ENCODE peak calls at places on chromosome 22, in six cellular contexts. T is stimulated activated naive B cell treated with anti-CD40 and anti-IgM and Interleukin-4, amounts not matched to agents 10 μg/mL and 1 μg/mL and 100 μg/mL, for 72 hours; I is stimulated activated CD4-positive, alpha-beta T cell treated with anti-CD3 and anti-CD28 coated beads, Interleukin-4, amount 100 ng/mL, for 48 hours; D is NCI-H460; Y is A172; F is amniotic stem cell. X is an unnamed sample.

GRCh38 chr22:36010090-36010489 is 18.5 kb downstream of the RBFOX2 start:
- DNase-seq in T (no peak), I (no peak), D (no peak), Y (no peak), F (no peak), X (no peak)

GRCh38 chr22:30694638-30695350 is at the start of gene OSBP2:
- DNase-seq in T (no peak), I (no peak), D (no peak), Y (no peak), F (no peak), X (peak; percentile 21)

GRCh38 chr22:36911887-36912661 is 1.4 kb upstream of the CSF2RB start:
- DNase-seq in T (no peak), I (no peak), D (no peak), Y (no peak), F (no peak), X (no peak)

GRCh38 chr22:44691796-44692661 is 10.0 kb upstream of the PRR5 start:
- DNase-seq in T (no peak), I (no peak), D (no peak), Y (no peak), F (no peak), X (no peak)

GRCh38 chr22:39960791-39961746 is 872 bp downstream of the TMA7B start:
- DNase-seq in T (peak; percentile 68), I (peak; percentile 71), D (peak; percentile 41), Y (peak; percentile 81), F (no peak), X (peak; percentile 34)

GRCh38 chr22:37062366-37062655 is 10.8 kb downstream of the KCTD17 start:
- DNase-seq in T (no peak), I (no peak), D (no peak), Y (no peak), F (no peak), X (no peak)

GRCh38 chr22:36256474-36256873 is 3.5 kb downstream of the APOL1 start:
- DNase-seq in T (no peak), I (no peak), D (no peak), Y (no peak), F (no peak), X (no peak)

GRCh38 chr22:29691636-29692326 is 28.0 kb upstream of the CABP7 start:
- DNase-seq in T (no peak), I (no peak), D (no peak), Y (no peak), F (no peak), X (no peak)

GRCh38 chr22:26669060-26669481 is 11.7 kb downstream of the MIAT start:
- DNase-seq in T (no peak), I (no peak), D (peak; percentile 45), Y (peak; percentile 19), F (no peak), X (no peak)

GRCh38 chr22:41021039-41021654 is 70.0 kb downstream of the RBX1 start:
- DNase-seq in T (no peak), I (no peak), D (no peak), Y (no peak), F (no peak), X (no peak)

GRCh38 chr22:47987885-47988515 is 1225.5 kb downstream of the TBC1D22A start:
- DNase-seq in T (peak; percentile 31), I (no peak), D (no peak), Y (no peak), F (no peak), X (no peak)

GRCh38 chr22:49521787-49522224 is 305.9 kb downstream of the BRD1 start:
- DNase-seq in T (no peak), I (no peak), D (no peak), Y (no peak), F (no peak), X (no peak)

GRCh38 chr22:40128989-40129388 is 48.7 kb upstream of the TNRC6B start:
- DNase-seq in T (no peak), I (no peak), D (no peak), Y (no peak), F (no peak), X (no peak)

GRCh38 chr22:32413715-32414114 is 1.7 kb upstream of the RTCB start:
- DNase-seq in T (no peak), I (no peak), D (no peak), Y (no peak), F (no peak), X (no peak)

GRCh38 chr22:41410311-41410751 is 28.6 kb downstream of the TEF start:
- DNase-seq in T (no peak), I (no peak), D (no peak), Y (no peak), F (no peak), X (no peak)

GRCh38 chr22:26581769-26582168 is 8.2 kb downstream of the TPST2 start:
- DNase-seq in T (no peak), I (no peak), D (no peak), Y (no peak), F (no peak), X (no peak)

GRCh38 chr22:44437493-44438015 is 60.5 kb downstream of the RTL6 start:
- DNase-seq in T (no peak), I (no peak), D (no peak), Y (peak; percentile 18), F (no peak), X (no peak)

GRCh38 chr22:41300661-41301060 is 664 bp upstream of the ZC3H7B start:
- DNase-seq in T (no peak), I (no peak), D (no peak), Y (no peak), F (no peak), X (no peak)

GRCh38 chr22:39714321-39714720 is 143.8 kb downstream of the CACNA1I start:
- DNase-seq in T (no peak), I (no peak), D (no peak), Y (no peak), F (no peak), X (no peak)

GRCh38 chr22:29820941-29821789 is 16.9 kb downstream of the ASCC2 start:
- DNase-seq in T (peak; percentile 18), I (peak; percentile 16), D (no peak), Y (peak; percentile 91), F (peak; percentile 40), X (peak; percentile 95)

GRCh38 chr22:39384750-39385480 is 14.7 kb upstream of the TAB1 start:
- DNase-seq in T (no peak), I (no peak), D (no peak), Y (no peak), F (no peak), X (no peak)

GRCh38 chr22:20146777-20147176 is 4.1 kb downstream of the CCDC188 start:
- DNase-seq in T (no peak), I (no peak), D (no peak), Y (no peak), F (no peak), X (no peak)

GRCh38 chr22:38034278-38034882 is 22.8 kb upstream of the PICK1 start:
- DNase-seq in T (no peak), I (no peak), D (peak; percentile 42), Y (peak; percentile 87), F (peak; percentile 57), X (peak; percentile 80)

GRCh38 chr22:16970446-16970845 is 37.6 kb downstream of the GAB4 start:
- DNase-seq in T (no peak), I (no peak), D (no peak), Y (no peak), F (no peak), X (no peak)

GRCh38 chr22:29269731-29270474 is 1.8 kb downstream of the EWSR1 start:
- DNase-seq in T (no peak), I (no peak), D (no peak), Y (no peak), F (no peak), X (no peak)

GRCh38 chr22:26735019-26735409 is 77.6 kb downstream of the MIAT start:
- DNase-seq in T (no peak), I (no peak), D (no peak), Y (no peak), F (no peak), X (no peak)

GRCh38 chr22:24244144-24244787 is 616 bp downstream of the GGT5 start:
- DNase-seq in T (no peak), I (no peak), D (no peak), Y (no peak), F (no peak), X (no peak)

GRCh38 chr22:19271856-19272535 is 19.5 kb downstream of the CLTCL1 start:
- DNase-seq in T (no peak), I (no peak), D (no peak), Y (peak; percentile 45), F (no peak), X (no peak)

GRCh38 chr22:28831140-28832072 is 31.0 kb upstream of the XBP1 start:
- DNase-seq in T (no peak), I (no peak), D (no peak), Y (no peak), F (no peak), X (no peak)

GRCh38 chr22:31345331-31346254 is 553 bp downstream of the PATZ1 start:
- DNase-seq in T (peak; percentile 84), I (peak; percentile 79), D (peak; percentile 70), Y (peak; percentile 33), F (peak; percentile 86), X (peak; percentile 85)

GRCh38 chr22:40487663-40488249 is 117.4 kb downstream of the SGSM3 start:
- DNase-seq in T (no peak), I (no peak), D (no peak), Y (no peak), F (no peak), X (no peak)

GRCh38 chr22:50247748-50248147 is 2.9 kb upstream of the TUBGCP6 start:
- DNase-seq in T (no peak), I (no peak), D (peak; percentile 65), Y (no peak), F (no peak), X (peak; percentile 65)

GRCh38 chr22:50544746-50545253 is 899 bp upstream of the KLHDC7B start:
- DNase-seq in T (no peak), I (no peak), D (no peak), Y (no peak), F (no peak), X (no peak)

GRCh38 chr22:26448941-26449340 is 19.9 kb downstream of the ASPHD2 start:
- DNase-seq in T (no peak), I (no peak), D (no peak), Y (no peak), F (no peak), X (no peak)

GRCh38 chr22:22408731-22409696 is 99.5 kb downstream of the ZNF280B start:
- DNase-seq in T (peak; percentile 54), I (no peak), D (peak; percentile 28), Y (peak; percentile 12), F (no peak), X (no peak)

GRCh38 chr22:43209523-43209890 is 22.6 kb upstream of the TTLL12 start:
- DNase-seq in T (no peak), I (no peak), D (no peak), Y (no peak), F (no peak), X (no peak)